ENCODE peak calls at places on chromosomes 3 and 15, in seven cellular contexts. Q is hypothalamus; Z is activated T-helper 1 cell treated with anti-CD3 and anti-CD28 coated beads, Interleukin-2, amount 50 U/mL, for 16 hours; K is T-cell; T is HFFc6; J is activated T-cell treated with anti-CD3 and anti-CD28 coated beads for 1 hour; F is iris pigment epithelial cell. R is an unnamed sample.

GRCh38 chr15:27176785-27177406 is 205.9 kb downstream of the GABRG3 start:
- DNase-seq in Q (no peak), Z (no peak), K (no peak), T (no peak), J (no peak), F (no peak), R (no peak)

GRCh38 chr15:101264011-101264410 is 12.2 kb upstream of the CHSY1 start:
- DNase-seq in Q (no peak), Z (no peak), K (no peak), T (no peak), J (no peak), F (peak; percentile 73), R (no peak)

GRCh38 chr15:69861331-69862171 is 236.2 kb downstream of the TLE3 start:
- DNase-seq in Q (no peak), Z (no peak), K (no peak), T (no peak), J (no peak), F (peak; percentile 23), R (no peak)

GRCh38 chr3:132561003-132561402 is 36.1 kb upstream of the ACKR4 start:
- DNase-seq in Q (no peak), Z (no peak), K (no peak), T (no peak), J (no peak), F (no peak), R (no peak)

GRCh38 chr3:62113092-62113491 is 260.3 kb downstream of the FEZF2 start:
- DNase-seq in Q (no peak), Z (no peak), K (no peak), T (no peak), J (no peak), F (no peak), R (no peak)

GRCh38 chr15:42491540-42492225 is 742 bp upstream of the ZNF106 start:
- DNase-seq in Q (no peak), Z (no peak), K (no peak), T (peak; percentile 74), J (no peak), F (peak; percentile 84), R (peak; percentile 32)

GRCh38 chr3:154753101-154753500 is 323.1 kb upstream of the GPR149 start:
- DNase-seq in Q (no peak), Z (no peak), K (no peak), T (no peak), J (no peak), F (no peak), R (no peak)

GRCh38 chr3:32850226-32850625 is 32.4 kb downstream of the TRIM71 start:
- DNase-seq in Q (no peak), Z (no peak), K (no peak), T (no peak), J (no peak), F (no peak), R (no peak)

GRCh38 chr15:48806151-48806550 is 4.7 kb downstream of the CEP152 start:
- DNase-seq in Q (no peak), Z (no peak), K (no peak), T (no peak), J (no peak), F (no peak), R (no peak)

GRCh38 chr3:4834403-4834866 is 144.8 kb upstream of the BHLHE40 start:
- DNase-seq in Q (no peak), Z (peak; percentile 40), K (peak; percentile 68), T (no peak), J (peak; percentile 44), F (no peak), R (no peak)

GRCh38 chr3:132637590-132637989 is 22.0 kb downstream of the ACAD11 start:
- DNase-seq in Q (no peak), Z (no peak), K (no peak), T (peak; percentile 49), J (no peak), F (peak; percentile 32), R (no peak)

GRCh38 chr3:173584834-173585831 is 187.6 kb downstream of the NLGN1 start:
- DNase-seq in Q (peak; percentile 58), Z (no peak), K (no peak), T (peak; percentile 69), J (no peak), F (peak; percentile 28), R (peak; percentile 51)